ENCODE peak calls at places on chromosome 11, in six cellular contexts. One of them, this sample, is unnamed.

GRCh38 chr11:45834298-45834756 is 12.9 kb upstream of the CRY2 start:
- DNase-seq in colonic mucosa: no peak
- DNase-seq in fibroblast of the conjunctiva: no peak
- DNase-seq in brain microvascular endothelial cell: no peak
- DNase-seq in Right ventricle myocardium superior: no peak
- DNase-seq in lung: no peak
- DNase-seq in this sample: no peak

GRCh38 chr11:88799749-88800500 is 265.9 kb downstream of the GRM5 start:
- DNase-seq in colonic mucosa: no peak
- DNase-seq in fibroblast of the conjunctiva: no peak
- DNase-seq in brain microvascular endothelial cell: no peak
- DNase-seq in Right ventricle myocardium superior: no peak
- DNase-seq in lung: no peak
- DNase-seq in this sample: no peak

GRCh38 chr11:11351042-11351586 is 1.9 kb downstream of the CSNK2A3 start:
- DNase-seq in colonic mucosa: no peak
- DNase-seq in fibroblast of the conjunctiva: no peak
- DNase-seq in brain microvascular endothelial cell: no peak
- DNase-seq in Right ventricle myocardium superior: no peak
- DNase-seq in lung: no peak
- DNase-seq in this sample: no peak

GRCh38 chr11:1202776-1203504 is 19.9 kb upstream of the MUC5B start:
- DNase-seq in colonic mucosa: peak; percentile 72
- DNase-seq in fibroblast of the conjunctiva: peak; percentile 1
- DNase-seq in brain microvascular endothelial cell: peak; percentile 9
- DNase-seq in Right ventricle myocardium superior: peak; percentile 80
- DNase-seq in lung: peak; percentile 51
- DNase-seq in this sample: peak; percentile 11

GRCh38 chr11:70108250-70108649 is 30.1 kb downstream of the ANO1 start:
- DNase-seq in colonic mucosa: no peak
- DNase-seq in fibroblast of the conjunctiva: no peak
- DNase-seq in brain microvascular endothelial cell: peak; percentile 6
- DNase-seq in Right ventricle myocardium superior: no peak
- DNase-seq in lung: no peak
- DNase-seq in this sample: no peak

GRCh38 chr11:34773826-34774225 is 142.4 kb downstream of the APIP start:
- DNase-seq in colonic mucosa: no peak
- DNase-seq in fibroblast of the conjunctiva: peak; percentile 37
- DNase-seq in brain microvascular endothelial cell: no peak
- DNase-seq in Right ventricle myocardium superior: no peak
- DNase-seq in lung: no peak
- DNase-seq in this sample: no peak

GRCh38 chr11:35030716-35031213 is 108.2 kb upstream of the CD44 start:
- DNase-seq in colonic mucosa: no peak
- DNase-seq in fibroblast of the conjunctiva: peak; percentile 87
- DNase-seq in brain microvascular endothelial cell: peak; percentile 98
- DNase-seq in Right ventricle myocardium superior: peak; percentile 53
- DNase-seq in lung: peak; percentile 37
- DNase-seq in this sample: no peak

GRCh38 chr11:64960719-64961118 is 11.2 kb downstream of the MAJIN start:
- DNase-seq in colonic mucosa: no peak
- DNase-seq in fibroblast of the conjunctiva: no peak
- DNase-seq in brain microvascular endothelial cell: no peak
- DNase-seq in Right ventricle myocardium superior: no peak
- DNase-seq in lung: no peak
- DNase-seq in this sample: no peak

GRCh38 chr11:77188912-77189491 is 61.0 kb downstream of the MYO7A start:
- DNase-seq in colonic mucosa: peak; percentile 68
- DNase-seq in fibroblast of the conjunctiva: no peak
- DNase-seq in brain microvascular endothelial cell: no peak
- DNase-seq in Right ventricle myocardium superior: peak; percentile 37
- DNase-seq in lung: no peak
- DNase-seq in this sample: no peak

GRCh38 chr11:19829109-19829790 is 116.6 kb downstream of the NAV2 start:
- DNase-seq in colonic mucosa: peak; percentile 50
- DNase-seq in fibroblast of the conjunctiva: no peak
- DNase-seq in brain microvascular endothelial cell: no peak
- DNase-seq in Right ventricle myocardium superior: no peak
- DNase-seq in lung: peak; percentile 30
- DNase-seq in this sample: no peak

GRCh38 chr11:128133501-128133900 is 453.9 kb downstream of the ETS1 start:
- DNase-seq in colonic mucosa: no peak
- DNase-seq in fibroblast of the conjunctiva: no peak
- DNase-seq in brain microvascular endothelial cell: no peak
- DNase-seq in Right ventricle myocardium superior: no peak
- DNase-seq in lung: no peak
- DNase-seq in this sample: no peak

GRCh38 chr11:27468643-27469332 is 3.8 kb downstream of the LGR4 start:
- DNase-seq in colonic mucosa: peak; percentile 40
- DNase-seq in fibroblast of the conjunctiva: no peak
- DNase-seq in brain microvascular endothelial cell: no peak
- DNase-seq in Right ventricle myocardium superior: no peak
- DNase-seq in lung: no peak
- DNase-seq in this sample: no peak

GRCh38 chr11:57675176-57675941 is 7.4 kb downstream of the ZDHHC5 start:
- DNase-seq in colonic mucosa: no peak
- DNase-seq in fibroblast of the conjunctiva: no peak
- DNase-seq in brain microvascular endothelial cell: no peak
- DNase-seq in Right ventricle myocardium superior: no peak
- DNase-seq in lung: no peak
- DNase-seq in this sample: no peak